ENCODE peak calls at places on chromosomes 12 and 14, in nine cellular contexts. One of them, this sample, is unnamed.

GRCh38 chr12:51631021-51631420 is 40.0 kb downstream of the SCN8A start:
- DNase-seq in mammary epithelial cell: no peak
- DNase-seq in left ventricle myocardium inferior: no peak
- DNase-seq in breast epithelium: no peak
- DNase-seq in mesenchymal stem cell: no peak
- DNase-seq in ovary: no peak
- DNase-seq in right lobe of liver: no peak
- DNase-seq in fibroblast of the aortic adventitia: no peak
- DNase-seq in adipocyte: no peak
- DNase-seq in this sample: no peak

GRCh38 chr14:51603495-51603894 is 48.2 kb upstream of the FRMD6 start:
- DNase-seq in right lobe of liver: no peak
- DNase-seq in fibroblast of the aortic adventitia: peak
- DNase-seq in breast epithelium: no peak
- DNase-seq in mesenchymal stem cell: peak
- DNase-seq in adipocyte: peak
- DNase-seq in left ventricle myocardium inferior: no peak
- DNase-seq in mammary epithelial cell: no peak
- DNase-seq in ovary: no peak
- DNase-seq in this sample: peak

GRCh38 chr14:41541333-41541732 is 65.3 kb upstream of the LRFN5 start:
- DNase-seq in mammary epithelial cell: no peak
- DNase-seq in adipocyte: no peak
- DNase-seq in right lobe of liver: no peak
- DNase-seq in left ventricle myocardium inferior: no peak
- DNase-seq in fibroblast of the aortic adventitia: no peak
- DNase-seq in breast epithelium: no peak
- DNase-seq in ovary: no peak
- DNase-seq in mesenchymal stem cell: no peak
- DNase-seq in this sample: no peak

GRCh38 chr12:24463392-24463791 is 485.5 kb downstream of the BCAT1 start:
- DNase-seq in fibroblast of the aortic adventitia: no peak
- DNase-seq in left ventricle myocardium inferior: no peak
- DNase-seq in mammary epithelial cell: no peak
- DNase-seq in ovary: no peak
- DNase-seq in adipocyte: no peak
- DNase-seq in breast epithelium: no peak
- DNase-seq in mesenchymal stem cell: no peak
- DNase-seq in right lobe of liver: no peak
- DNase-seq in this sample: no peak

GRCh38 chr12:109735051-109735521 is 21.5 kb downstream of the FAM222A start:
- DNase-seq in mammary epithelial cell: no peak
- DNase-seq in breast epithelium: no peak
- DNase-seq in right lobe of liver: peak
- DNase-seq in left ventricle myocardium inferior: peak
- DNase-seq in ovary: no peak
- DNase-seq in fibroblast of the aortic adventitia: no peak
- DNase-seq in mesenchymal stem cell: no peak
- DNase-seq in adipocyte: no peak
- DNase-seq in this sample: no peak

GRCh38 chr14:58844544-58844943 is 206.8 kb downstream of the DACT1 start:
- DNase-seq in right lobe of liver: no peak
- DNase-seq in mammary epithelial cell: no peak
- DNase-seq in mesenchymal stem cell: no peak
- DNase-seq in adipocyte: no peak
- DNase-seq in left ventricle myocardium inferior: no peak
- DNase-seq in ovary: no peak
- DNase-seq in fibroblast of the aortic adventitia: no peak
- DNase-seq in breast epithelium: no peak
- DNase-seq in this sample: no peak

GRCh38 chr12:24948816-24949722 is at the start of gene BCAT1:
- DNase-seq in fibroblast of the aortic adventitia: peak
- DNase-seq in left ventricle myocardium inferior: peak
- DNase-seq in right lobe of liver: peak
- DNase-seq in ovary: peak
- DNase-seq in adipocyte: peak
- DNase-seq in breast epithelium: no peak
- DNase-seq in mesenchymal stem cell: peak
- DNase-seq in mammary epithelial cell: peak
- DNase-seq in this sample: peak

GRCh38 chr12:49341777-49342065 is 4.7 kb upstream of the C1QL4 start:
- DNase-seq in adipocyte: no peak
- DNase-seq in ovary: no peak
- DNase-seq in right lobe of liver: no peak
- DNase-seq in mesenchymal stem cell: no peak
- DNase-seq in fibroblast of the aortic adventitia: no peak
- DNase-seq in breast epithelium: no peak
- DNase-seq in mammary epithelial cell: no peak
- DNase-seq in left ventricle myocardium inferior: no peak
- DNase-seq in this sample: no peak

GRCh38 chr14:80926706-80927384 is 14.7 kb downstream of the CEP128 start:
- DNase-seq in mammary epithelial cell: no peak
- DNase-seq in right lobe of liver: no peak
- DNase-seq in mesenchymal stem cell: peak
- DNase-seq in left ventricle myocardium inferior: no peak
- DNase-seq in breast epithelium: no peak
- DNase-seq in adipocyte: peak
- DNase-seq in ovary: no peak
- DNase-seq in fibroblast of the aortic adventitia: peak
- DNase-seq in this sample: peak

GRCh38 chr12:95473440-95473946 is 459 bp upstream of the METAP2 start:
- DNase-seq in fibroblast of the aortic adventitia: peak
- DNase-seq in mesenchymal stem cell: peak
- DNase-seq in ovary: peak
- DNase-seq in mammary epithelial cell: peak
- DNase-seq in right lobe of liver: no peak
- DNase-seq in adipocyte: peak
- DNase-seq in left ventricle myocardium inferior: no peak
- DNase-seq in breast epithelium: peak
- DNase-seq in this sample: no peak

GRCh38 chr12:49244161-49244560 is 20.7 kb upstream of the TUBA1C start:
- DNase-seq in right lobe of liver: no peak
- DNase-seq in ovary: no peak
- DNase-seq in breast epithelium: no peak
- DNase-seq in adipocyte: peak
- DNase-seq in mesenchymal stem cell: peak
- DNase-seq in fibroblast of the aortic adventitia: peak
- DNase-seq in left ventricle myocardium inferior: no peak
- DNase-seq in mammary epithelial cell: no peak
- DNase-seq in this sample: peak

GRCh38 chr12:31714406-31715271 is 14.2 kb downstream of the AMN1 start:
- DNase-seq in mammary epithelial cell: no peak
- DNase-seq in mesenchymal stem cell: no peak
- DNase-seq in adipocyte: no peak
- DNase-seq in left ventricle myocardium inferior: no peak
- DNase-seq in fibroblast of the aortic adventitia: no peak
- DNase-seq in ovary: no peak
- DNase-seq in right lobe of liver: no peak
- DNase-seq in breast epithelium: no peak
- DNase-seq in this sample: no peak

GRCh38 chr12:2416158-2416557 is 363.4 kb downstream of the CACNA1C start:
- DNase-seq in adipocyte: no peak
- DNase-seq in mesenchymal stem cell: no peak
- DNase-seq in ovary: no peak
- DNase-seq in fibroblast of the aortic adventitia: no peak
- DNase-seq in breast epithelium: no peak
- DNase-seq in left ventricle myocardium inferior: no peak
- DNase-seq in right lobe of liver: no peak
- DNase-seq in mammary epithelial cell: no peak
- DNase-seq in this sample: no peak

GRCh38 chr12:2414810-2415567 is 362.2 kb downstream of the CACNA1C start:
- DNase-seq in adipocyte: peak
- DNase-seq in left ventricle myocardium inferior: no peak
- DNase-seq in fibroblast of the aortic adventitia: peak
- DNase-seq in mesenchymal stem cell: no peak
- DNase-seq in mammary epithelial cell: no peak
- DNase-seq in breast epithelium: no peak
- DNase-seq in right lobe of liver: no peak
- DNase-seq in ovary: no peak
- DNase-seq in this sample: no peak

GRCh38 chr12:2415568-2415944 is 362.8 kb downstream of the CACNA1C start:
- DNase-seq in breast epithelium: no peak
- DNase-seq in adipocyte: no peak
- DNase-seq in ovary: no peak
- DNase-seq in mesenchymal stem cell: no peak
- DNase-seq in right lobe of liver: no peak
- DNase-seq in left ventricle myocardium inferior: no peak
- DNase-seq in mammary epithelial cell: no peak
- DNase-seq in fibroblast of the aortic adventitia: no peak
- DNase-seq in this sample: no peak

GRCh38 chr12:2417761-2418160 is 365.0 kb downstream of the CACNA1C start:
- DNase-seq in mammary epithelial cell: no peak
- DNase-seq in fibroblast of the aortic adventitia: no peak
- DNase-seq in breast epithelium: no peak
- DNase-seq in left ventricle myocardium inferior: no peak
- DNase-seq in right lobe of liver: no peak
- DNase-seq in adipocyte: no peak
- DNase-seq in ovary: no peak
- DNase-seq in mesenchymal stem cell: no peak
- DNase-seq in this sample: no peak

GRCh38 chr12:2418579-2418978 is 365.8 kb downstream of the CACNA1C start:
- DNase-seq in adipocyte: no peak
- DNase-seq in right lobe of liver: no peak
- DNase-seq in breast epithelium: no peak
- DNase-seq in mammary epithelial cell: no peak
- DNase-seq in left ventricle myocardium inferior: no peak
- DNase-seq in fibroblast of the aortic adventitia: no peak
- DNase-seq in ovary: no peak
- DNase-seq in mesenchymal stem cell: no peak
- DNase-seq in this sample: no peak
- H3K4me3 ChIP-seq in adipocyte: no peak
- H3K4me3 ChIP-seq in right lobe of liver: no peak
- H3K4me3 ChIP-seq in breast epithelium: no peak
- H3K4me3 ChIP-seq in mammary epithelial cell: no peak
- H3K4me3 ChIP-seq in left ventricle myocardium inferior: no peak
- H3K4me3 ChIP-seq in fibroblast of the aortic adventitia: no peak
- H3K4me3 ChIP-seq in ovary: no peak
- H3K4me3 ChIP-seq in mesenchymal stem cell: no peak
- H3K4me3 ChIP-seq in this sample: no peak

GRCh38 chr14:54220697-54221431 is 175.9 kb upstream of the CDKN3 start:
- DNase-seq in mesenchymal stem cell: no peak
- DNase-seq in adipocyte: no peak
- DNase-seq in breast epithelium: no peak
- DNase-seq in ovary: no peak
- DNase-seq in fibroblast of the aortic adventitia: no peak
- DNase-seq in mammary epithelial cell: no peak
- DNase-seq in right lobe of liver: no peak
- DNase-seq in left ventricle myocardium inferior: no peak
- DNase-seq in this sample: no peak

GRCh38 chr14:54221971-54222370 is 174.8 kb upstream of the CDKN3 start:
- DNase-seq in ovary: no peak
- DNase-seq in adipocyte: no peak
- DNase-seq in breast epithelium: no peak
- DNase-seq in left ventricle myocardium inferior: peak
- DNase-seq in mesenchymal stem cell: no peak
- DNase-seq in fibroblast of the aortic adventitia: no peak
- DNase-seq in mammary epithelial cell: no peak
- DNase-seq in right lobe of liver: no peak
- DNase-seq in this sample: no peak

GRCh38 chr14:54219281-54220121 is 177.3 kb upstream of the CDKN3 start:
- DNase-seq in ovary: no peak
- DNase-seq in right lobe of liver: no peak
- DNase-seq in adipocyte: peak
- DNase-seq in fibroblast of the aortic adventitia: no peak
- DNase-seq in mesenchymal stem cell: no peak
- DNase-seq in mammary epithelial cell: no peak
- DNase-seq in left ventricle myocardium inferior: no peak
- DNase-seq in breast epithelium: no peak
- DNase-seq in this sample: no peak

GRCh38 chr14:54221432-54221803 is 175.4 kb upstream of the CDKN3 start:
- DNase-seq in adipocyte: no peak
- DNase-seq in ovary: no peak
- DNase-seq in fibroblast of the aortic adventitia: no peak
- DNase-seq in breast epithelium: no peak
- DNase-seq in mesenchymal stem cell: no peak
- DNase-seq in mammary epithelial cell: no peak
- DNase-seq in left ventricle myocardium inferior: no peak
- DNase-seq in right lobe of liver: no peak
- DNase-seq in this sample: no peak

DNA sequence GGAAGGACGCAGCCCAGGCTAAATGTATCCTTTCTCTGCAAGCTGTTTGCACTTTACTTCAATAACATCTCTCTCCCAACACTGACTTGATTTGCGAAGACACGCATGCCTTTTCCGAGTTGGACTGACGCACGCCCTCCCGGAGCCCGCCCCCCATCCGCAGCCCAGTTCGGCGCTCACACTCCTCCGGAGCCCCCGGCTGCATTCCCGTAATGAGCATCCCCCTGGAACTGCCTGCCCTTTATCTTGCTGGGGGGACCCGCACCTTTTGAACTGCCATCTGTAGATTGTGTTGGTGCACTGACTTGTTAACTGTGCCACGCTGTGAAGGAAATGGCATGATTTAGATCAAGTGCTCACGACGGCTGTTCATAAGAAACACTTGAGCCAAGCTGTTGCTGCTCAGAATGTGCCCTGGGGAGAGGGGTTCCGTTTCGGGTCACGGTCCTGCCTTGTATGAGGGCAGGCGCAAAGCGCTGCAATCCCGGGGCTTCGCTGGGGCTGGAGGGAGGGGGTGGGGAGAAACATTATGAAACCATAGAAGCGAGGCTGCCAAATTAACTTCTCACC is 176.6 kb upstream of the CDKN3 start:
- DNase-seq in mammary epithelial cell: no peak
- DNase-seq in adipocyte: no peak
- DNase-seq in fibroblast of the aortic adventitia: no peak
- DNase-seq in left ventricle myocardium inferior: peak
- DNase-seq in breast epithelium: no peak
- DNase-seq in mesenchymal stem cell: peak
- DNase-seq in ovary: no peak
- DNase-seq in right lobe of liver: peak
- DNase-seq in this sample: no peak
- H3K4me3 ChIP-seq in mammary epithelial cell: no peak
- H3K4me3 ChIP-seq in adipocyte: peak
- H3K4me3 ChIP-seq in fibroblast of the aortic adventitia: peak
- H3K4me3 ChIP-seq in left ventricle myocardium inferior: peak
- H3K4me3 ChIP-seq in breast epithelium: peak
- H3K4me3 ChIP-seq in mesenchymal stem cell: peak
- H3K4me3 ChIP-seq in ovary: peak
- H3K4me3 ChIP-seq in right lobe of liver: peak
- H3K4me3 ChIP-seq in this sample: peak

DNA sequence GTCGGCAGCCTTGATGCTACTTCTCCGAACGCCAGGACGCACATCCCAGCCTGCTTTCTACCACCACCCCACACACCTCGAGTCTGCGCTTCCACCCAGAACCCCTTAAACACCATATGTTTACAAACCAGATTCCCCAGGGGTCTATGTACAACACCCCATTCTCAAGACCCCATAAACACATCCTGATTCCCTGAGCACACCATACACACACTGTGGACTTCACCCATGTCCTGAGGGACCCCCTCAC is 738 bp downstream of the TTC7B start:
- DNase-seq in adipocyte: no peak
- DNase-seq in mammary epithelial cell: no peak
- DNase-seq in right lobe of liver: no peak
- DNase-seq in ovary: no peak
- DNase-seq in breast epithelium: no peak
- DNase-seq in left ventricle myocardium inferior: no peak
- DNase-seq in fibroblast of the aortic adventitia: peak
- DNase-seq in mesenchymal stem cell: no peak
- DNase-seq in this sample: no peak
- H3K4me3 ChIP-seq in adipocyte: peak
- H3K4me3 ChIP-seq in mammary epithelial cell: peak
- H3K4me3 ChIP-seq in right lobe of liver: peak
- H3K4me3 ChIP-seq in ovary: peak
- H3K4me3 ChIP-seq in breast epithelium: peak
- H3K4me3 ChIP-seq in left ventricle myocardium inferior: peak
- H3K4me3 ChIP-seq in fibroblast of the aortic adventitia: peak
- H3K4me3 ChIP-seq in mesenchymal stem cell: peak
- H3K4me3 ChIP-seq in this sample: peak

GRCh38 chr12:21138016-21138415 is 7.0 kb downstream of the SLCO1B1 start:
- DNase-seq in mesenchymal stem cell: no peak
- DNase-seq in breast epithelium: no peak
- DNase-seq in mammary epithelial cell: no peak
- DNase-seq in right lobe of liver: no peak
- DNase-seq in ovary: no peak
- DNase-seq in fibroblast of the aortic adventitia: no peak
- DNase-seq in adipocyte: no peak
- DNase-seq in left ventricle myocardium inferior: no peak
- DNase-seq in this sample: no peak
- H3K4me3 ChIP-seq in mesenchymal stem cell: no peak
- H3K4me3 ChIP-seq in breast epithelium: no peak
- H3K4me3 ChIP-seq in mammary epithelial cell: no peak
- H3K4me3 ChIP-seq in right lobe of liver: peak
- H3K4me3 ChIP-seq in ovary: no peak
- H3K4me3 ChIP-seq in fibroblast of the aortic adventitia: no peak
- H3K4me3 ChIP-seq in adipocyte: no peak
- H3K4me3 ChIP-seq in left ventricle myocardium inferior: no peak
- H3K4me3 ChIP-seq in this sample: no peak

This sample was measured in choroid plexus epithelial cell.